ENCODE peak calls at places on chromosomes 5 and 9, in nine cellular contexts. Y is GM12878, P is spleen, T is HepG2, A is SK-N-SH, X is transverse colon, G is stomach, W is HCT116, K is H1. Z is an unnamed sample. For H3K27me3, the result is how much of the 10 kb centered on the place peaks cover.

GRCh38 chr5:136082390-136083193 is 50.1 kb upstream of the SMAD5 start:
- DNase-seq in X (peak), Y (no peak), G (peak), K (no peak), T (peak), A (peak), W (peak), P (no peak), Z (peak)

GRCh38 chr5:139561655-139562451 is 714 bp downstream of the UBE2D2 start:
- DNase-seq in X (no peak), G (peak), T (no peak), Y (no peak), A (peak), K (no peak), W (no peak), P (peak), Z (peak)

GRCh38 chr9:113808391-113809191 is 67.5 kb upstream of the ZNF618 start:
- DNase-seq in W (peak), K (no peak), X (no peak), Y (no peak), P (no peak), T (no peak), G (no peak), A (no peak), Z (no peak)

GRCh38 chr9:79567671-79568098 is 4.1 kb upstream of the TLE4 start:
- DNase-seq in X (no peak), P (no peak), K (no peak), Y (no peak), T (no peak), A (no peak), G (no peak), W (no peak), Z (no peak)

GRCh38 chr5:107893642-107894041 is 222.9 kb upstream of the EFNA5 start:
- DNase-seq in G (no peak), X (no peak), K (no peak), A (no peak), P (no peak), T (no peak), Y (no peak), W (peak), Z (no peak)

GRCh38 chr5:8721536-8721935 is 824.3 kb downstream of the SEMA5A start:
- DNase-seq in T (no peak), X (no peak), W (no peak), Y (no peak), G (no peak), P (no peak), A (no peak), K (no peak), Z (no peak)

GRCh38 chr5:14410068-14410941 is 171.3 kb upstream of the OTULINL start:
- DNase-seq in W (no peak), G (no peak), X (no peak), Y (no peak), T (no peak), P (no peak), A (peak), K (no peak), Z (no peak)

GRCh38 chr5:169302491-169303118 is 1.7 kb upstream of the SLIT3 start:
- DNase-seq in W (peak), K (no peak), A (peak), X (peak), Y (peak), T (peak), P (peak), G (peak), Z (peak)

GRCh38 chr9:87667164-87667738 is 58.7 kb upstream of the CTSL start:
- DNase-seq in G (no peak), Y (no peak), W (peak), K (no peak), P (no peak), T (peak), X (no peak), A (peak), Z (no peak)

GRCh38 chr5:168086104-168086610 is 205.3 kb upstream of the WWC1 start:
- DNase-seq in A (no peak), P (no peak), X (peak), G (no peak), W (no peak), K (no peak), T (peak), Y (no peak), Z (peak)
- TF ChIP-seq POLR2AphosphoS5 in A (no peak), P (no peak), X (peak), G (no peak), W (no peak), K (no peak), T (no peak), Y (no peak), Z (peak)

GRCh38 chr9:38417003-38417965 is 7.0 kb downstream of the IGFBPL1 start:
- DNase-seq in A (peak), W (peak), Y (no peak), K (no peak), G (peak), X (peak), P (no peak), T (peak), Z (peak)

GRCh38 chr9:38416461-38416860 is 7.8 kb downstream of the IGFBPL1 start:
- DNase-seq in P (no peak), Y (no peak), A (no peak), T (no peak), X (no peak), W (no peak), G (no peak), K (no peak), Z (no peak)

GRCh38 chr9:38418366-38418765 is 5.9 kb downstream of the IGFBPL1 start:
- DNase-seq in P (no peak), K (no peak), X (no peak), T (no peak), G (no peak), W (no peak), A (no peak), Y (no peak), Z (peak)

GRCh38 chr9:38414040-38414723 is 10.1 kb downstream of the IGFBPL1 start:
- DNase-seq in Y (no peak), K (no peak), A (no peak), G (no peak), X (no peak), T (no peak), P (no peak), W (no peak), Z (peak)

GRCh38 chr9:38415846-38416245 is 8.4 kb downstream of the IGFBPL1 start:
- DNase-seq in A (no peak), X (no peak), Y (no peak), W (no peak), K (no peak), T (no peak), P (no peak), G (no peak), Z (peak)
- H3K4me3 ChIP-seq in A (no peak), X (no peak), Y (no peak), W (no peak), K (no peak), T (no peak), P (no peak), G (no peak), Z (no peak)

GRCh38 chr9:90821697-90822096 is 20.1 kb downstream of the SYK start:
- DNase-seq in T (no peak), Y (no peak), X (no peak), A (no peak), G (no peak), K (no peak), P (no peak), W (no peak), Z (no peak)
- H3K27me3 ChIP-seq in T (under half), Y (under half), X (under half), A (under half), G (under half), K (under half), P (under half), W (under half), Z (under half)

GRCh38 chr5:142601432-142601831 is 84.5 kb downstream of the FGF1 start:
- DNase-seq in K (no peak), W (no peak), X (no peak), P (no peak), G (no peak), A (no peak), T (no peak), Y (no peak), Z (no peak)

GRCh38 chr5:142602720-142603245 is 83.1 kb downstream of the FGF1 start:
- DNase-seq in K (no peak), W (peak), A (no peak), T (no peak), Y (no peak), X (no peak), G (no peak), P (no peak), Z (no peak)

GRCh38 chr5:142600092-142600491 is 85.8 kb downstream of the FGF1 start:
- DNase-seq in A (no peak), X (no peak), T (no peak), K (no peak), W (no peak), P (no peak), Y (no peak), G (no peak), Z (no peak)

GRCh38 chr5:142598338-142598700 is 87.6 kb downstream of the FGF1 start:
- DNase-seq in P (no peak), T (no peak), K (no peak), A (no peak), Y (no peak), W (no peak), X (no peak), G (no peak), Z (no peak)

GRCh38 chr5:142600611-142601360 is 85.1 kb downstream of the FGF1 start:
- DNase-seq in A (no peak), K (no peak), G (peak), X (peak), W (no peak), T (peak), Y (no peak), P (no peak), Z (peak)
- TF ChIP-seq POLR2AphosphoS5 in A (no peak), K (no peak), G (peak), X (peak), W (no peak), T (no peak), Y (no peak), P (no peak), Z (no peak)

GRCh38 chr9:134359493-134360179 is 33.4 kb downstream of the RXRA start:
- DNase-seq in X (no peak), P (no peak), W (no peak), K (no peak), G (no peak), Y (no peak), A (no peak), T (no peak), Z (no peak)
- H3K4me3 ChIP-seq in X (no peak), P (no peak), W (no peak), K (no peak), G (no peak), Y (no peak), A (no peak), T (no peak), Z (no peak)

DNA sequence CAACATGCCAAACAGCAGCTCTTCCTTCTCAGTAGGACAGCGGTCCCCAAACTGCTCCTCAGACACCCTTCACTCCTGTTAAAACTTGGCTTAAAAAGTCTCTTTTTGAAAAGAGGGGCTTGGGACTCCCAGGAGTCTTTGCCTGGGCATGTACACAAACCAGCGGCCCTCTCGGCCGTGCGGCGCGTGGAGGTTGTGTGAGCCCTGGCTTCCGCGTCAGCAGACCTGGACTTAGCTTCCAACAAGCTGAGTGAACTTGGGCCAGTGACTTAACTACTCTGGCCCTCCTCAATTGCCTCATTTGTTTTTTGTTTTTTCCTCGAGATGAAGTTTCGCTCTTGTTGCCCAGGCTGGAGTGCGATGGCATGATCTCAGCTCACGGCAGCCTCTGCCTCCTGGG is 15.3 kb upstream of the NTNG2 start:
- DNase-seq in A (no peak), W (no peak), X (no peak), Y (no peak), K (no peak), T (no peak), P (no peak), G (no peak), Z (no peak)
- H3K27me3 ChIP-seq in A (under half), W (under half), X (half or more), Y (under half), K (under half), T (under half), P (under half), G (half or more), Z (half or more)

GRCh38 chr9:127535396-127535795 is 76.7 kb upstream of the STXBP1 start:
- DNase-seq in A (no peak), P (no peak), G (no peak), X (no peak), Y (no peak), K (no peak), T (no peak), W (no peak), Z (no peak)

GRCh38 chr9:127537792-127538191 is 74.3 kb upstream of the STXBP1 start:
- DNase-seq in A (peak), T (no peak), W (no peak), X (no peak), P (no peak), K (no peak), Y (no peak), G (no peak), Z (no peak)

GRCh38 chr9:127535834-127536233 is 76.2 kb upstream of the STXBP1 start:
- DNase-seq in Y (no peak), A (no peak), P (no peak), K (no peak), W (no peak), T (no peak), G (no peak), X (no peak), Z (no peak)

GRCh38 chr9:127536499-127536898 is 75.6 kb upstream of the STXBP1 start:
- DNase-seq in W (no peak), Y (no peak), P (no peak), A (no peak), G (no peak), T (no peak), K (no peak), X (no peak), Z (no peak)

DNA sequence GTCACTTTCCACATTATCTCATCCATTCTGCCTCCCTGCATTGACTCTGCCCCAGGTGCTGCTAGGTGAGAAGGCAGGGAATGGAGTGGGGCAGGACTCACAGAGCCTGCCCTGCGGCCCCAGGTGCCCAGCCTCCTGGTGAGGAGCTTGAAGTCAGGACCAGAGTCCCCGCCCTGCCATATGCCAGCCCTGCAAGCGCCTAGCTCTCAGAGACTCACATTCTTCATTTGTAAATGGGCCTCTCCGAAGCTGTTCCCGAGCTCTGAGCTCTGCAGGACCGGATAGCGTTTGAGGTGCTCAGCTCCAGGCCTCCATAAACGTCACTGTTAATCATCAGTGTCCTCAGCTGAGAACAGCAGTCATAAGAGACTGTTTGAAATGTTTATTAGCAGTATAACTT is 75.1 kb upstream of the STXBP1 start:
- DNase-seq in A (no peak), G (peak), Y (no peak), X (peak), P (no peak), K (no peak), T (no peak), W (no peak), Z (no peak)
- TF ChIP-seq POLR2AphosphoS5 in A (no peak), G (no peak), Y (no peak), X (no peak), P (no peak), K (no peak), T (no peak), W (no peak), Z (no peak)

GRCh38 chr9:122225323-122226141 is 3.2 kb downstream of the LHX6 start:
- DNase-seq in W (no peak), P (no peak), A (peak), K (no peak), T (no peak), G (no peak), X (no peak), Y (no peak), Z (no peak)
- H3K4me3 ChIP-seq in W (no peak), P (no peak), A (no peak), K (peak), T (no peak), G (peak), X (peak), Y (no peak), Z (peak)

GRCh38 chr5:178271726-178272479 is 39.3 kb upstream of the PHYKPL start:
- DNase-seq in P (no peak), W (no peak), G (no peak), K (no peak), Y (no peak), T (no peak), A (no peak), X (no peak), Z (no peak)
- H3K27me3 ChIP-seq in P (under half), W (under half), G (under half), K (under half), Y (under half), T (under half), A (under half), X (under half), Z (under half)

Z was measured in sigmoid colon.